ENCODE peak calls at places on chromosomes 7 and 10, in eight cellular contexts. X is fibroblast of mammary gland, S is heart right ventricle, T is left ventricle myocardium inferior, U is IMR-90, L is hepatocyte, W is right atrium auricular region, H is AG09309. K is an unnamed sample.

GRCh38 chr7:130917669-130918128 is 183.7 kb upstream of the KLF14 start:
- DNase-seq in X (peak), S (no peak), T (no peak), U (peak), L (no peak), W (no peak), H (no peak), K (no peak)

GRCh38 chr7:108347616-108348015 is 108.6 kb downstream of the NRCAM start:
- DNase-seq in X (peak), S (no peak), T (no peak), U (peak), L (peak), W (no peak), H (peak), K (no peak)

GRCh38 chr7:104906032-104906431 is 108.0 kb upstream of the KMT2E start:
- DNase-seq in X (no peak), S (no peak), T (no peak), U (no peak), L (no peak), W (no peak), H (no peak), K (no peak)

GRCh38 chr7:97731736-97732370 is at the start of gene TAC1:
- DNase-seq in X (peak), S (no peak), T (no peak), U (no peak), L (peak), W (no peak), H (no peak), K (no peak)

GRCh38 chr7:31320675-31321074 is 19.9 kb downstream of the NEUROD6 start:
- DNase-seq in X (no peak), S (no peak), T (no peak), U (no peak), L (no peak), W (no peak), H (no peak), K (no peak)

GRCh38 chr7:1247527-1248041 is 14.9 kb downstream of the UNCX start:
- DNase-seq in X (no peak), S (no peak), T (no peak), U (no peak), L (no peak), W (no peak), H (no peak), K (no peak)

GRCh38 chr10:98411768-98412167 is 3.2 kb downstream of the PYROXD2 start:
- DNase-seq in X (no peak), S (no peak), T (no peak), U (peak), L (no peak), W (no peak), H (no peak), K (no peak)

GRCh38 chr10:113480828-113481502 is 71.9 kb upstream of the HABP2 start:
- DNase-seq in X (no peak), S (no peak), T (no peak), U (no peak), L (no peak), W (no peak), H (no peak), K (no peak)

GRCh38 chr7:55255501-55256445 is 109.4 kb upstream of the LANCL2 start:
- DNase-seq in X (peak), S (peak), T (peak), U (peak), L (peak), W (peak), H (no peak), K (peak)

GRCh38 chr7:131557521-131558385 is 1.3 kb upstream of the PODXL start:
- DNase-seq in X (no peak), S (peak), T (peak), U (no peak), L (peak), W (no peak), H (no peak), K (no peak)

GRCh38 chr10:114782666-114783065 is 38.9 kb upstream of the FHIP2A start:
- DNase-seq in X (no peak), S (no peak), T (no peak), U (no peak), L (no peak), W (no peak), H (no peak), K (no peak)

GRCh38 chr10:131206136-131206995 is 105.2 kb downstream of the TCERG1L start:
- DNase-seq in X (no peak), S (no peak), T (no peak), U (no peak), L (no peak), W (no peak), H (no peak), K (no peak)

GRCh38 chr10:35027567-35027966 is 62.6 kb downstream of the CUL2 start:
- DNase-seq in X (peak), S (no peak), T (no peak), U (peak), L (no peak), W (no peak), H (no peak), K (no peak)

GRCh38 chr10:5858811-5859210 is 30.9 kb downstream of the ANKRD16 start:
- DNase-seq in X (no peak), S (no peak), T (no peak), U (no peak), L (no peak), W (no peak), H (no peak), K (no peak)

GRCh38 chr10:31586708-31587107 is 267.7 kb downstream of the ZEB1 start:
- DNase-seq in X (no peak), S (peak), T (no peak), U (no peak), L (no peak), W (no peak), H (no peak), K (no peak)

GRCh38 chr7:4670791-4671190 is 11.3 kb upstream of the FOXK1 start:
- DNase-seq in X (no peak), S (no peak), T (no peak), U (no peak), L (no peak), W (no peak), H (no peak), K (no peak)

GRCh38 chr7:18770852-18771251 is 275.3 kb downstream of the HDAC9 start:
- DNase-seq in X (peak), S (no peak), T (no peak), U (no peak), L (no peak), W (no peak), H (no peak), K (peak)

GRCh38 chr10:79944428-79945395 is 4.2 kb downstream of the SFTPD start:
- DNase-seq in X (no peak), S (no peak), T (no peak), U (no peak), L (no peak), W (peak), H (no peak), K (no peak)

GRCh38 chr10:60044221-60044620 is 137.9 kb upstream of the CCDC6 start:
- DNase-seq in X (peak), S (no peak), T (no peak), U (peak), L (no peak), W (no peak), H (peak), K (no peak)

GRCh38 chr7:101859411-101860106 is 42.1 kb downstream of the CUX1 start:
- DNase-seq in X (peak), S (no peak), T (no peak), U (no peak), L (no peak), W (no peak), H (peak), K (no peak)

GRCh38 chr7:112152186-112152585 is 54.0 kb downstream of the DOCK4 start:
- DNase-seq in X (peak), S (no peak), T (no peak), U (no peak), L (no peak), W (no peak), H (no peak), K (no peak)

GRCh38 chr7:156176039-156176438 is 363.8 kb upstream of the SHH start:
- DNase-seq in X (no peak), S (no peak), T (no peak), U (no peak), L (no peak), W (peak), H (no peak), K (no peak)

GRCh38 chr10:22369433-22370072 is 24.3 kb downstream of the SPAG6 start:
- DNase-seq in X (peak), S (no peak), T (no peak), U (peak), L (no peak), W (no peak), H (no peak), K (no peak)

GRCh38 chr10:60426425-60426824 is 36.8 kb upstream of the ANK3 start:
- DNase-seq in X (peak), S (no peak), T (no peak), U (peak), L (no peak), W (no peak), H (peak), K (no peak)

GRCh38 chr10:8174762-8175161 is 120.3 kb downstream of the GATA3 start:
- DNase-seq in X (no peak), S (no peak), T (no peak), U (no peak), L (no peak), W (no peak), H (no peak), K (no peak)

GRCh38 chr10:73625004-73625883 is 16.0 kb downstream of the MYOZ1 start:
- DNase-seq in X (peak), S (no peak), T (peak), U (peak), L (peak), W (no peak), H (no peak), K (peak)

DNA sequence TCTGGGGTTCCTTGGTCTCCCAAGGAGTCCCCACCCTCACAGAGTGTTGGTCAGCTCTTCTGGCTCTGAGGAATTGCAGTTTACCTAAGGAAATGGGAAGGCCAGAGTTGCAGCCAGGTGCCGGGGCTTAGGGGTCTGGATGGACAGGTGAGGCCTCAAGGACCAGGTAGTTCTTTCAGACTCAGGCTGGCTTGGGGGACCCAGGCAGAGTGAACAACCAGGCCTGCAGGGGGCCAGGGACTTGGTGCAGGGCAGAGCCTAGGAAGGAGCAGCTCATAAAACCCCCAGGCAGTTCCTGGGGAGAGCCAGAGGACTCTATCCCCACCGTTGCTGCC is 9.3 kb upstream of the OPN4 start:
- DNase-seq in X (no peak), S (no peak), T (no peak), U (no peak), L (no peak), W (no peak), H (no peak), K (no peak)
- H3K4me3 ChIP-seq in X (no peak), S (no peak), T (no peak), U (no peak), L (no peak), W (no peak), H (no peak), K (no peak)

DNA sequence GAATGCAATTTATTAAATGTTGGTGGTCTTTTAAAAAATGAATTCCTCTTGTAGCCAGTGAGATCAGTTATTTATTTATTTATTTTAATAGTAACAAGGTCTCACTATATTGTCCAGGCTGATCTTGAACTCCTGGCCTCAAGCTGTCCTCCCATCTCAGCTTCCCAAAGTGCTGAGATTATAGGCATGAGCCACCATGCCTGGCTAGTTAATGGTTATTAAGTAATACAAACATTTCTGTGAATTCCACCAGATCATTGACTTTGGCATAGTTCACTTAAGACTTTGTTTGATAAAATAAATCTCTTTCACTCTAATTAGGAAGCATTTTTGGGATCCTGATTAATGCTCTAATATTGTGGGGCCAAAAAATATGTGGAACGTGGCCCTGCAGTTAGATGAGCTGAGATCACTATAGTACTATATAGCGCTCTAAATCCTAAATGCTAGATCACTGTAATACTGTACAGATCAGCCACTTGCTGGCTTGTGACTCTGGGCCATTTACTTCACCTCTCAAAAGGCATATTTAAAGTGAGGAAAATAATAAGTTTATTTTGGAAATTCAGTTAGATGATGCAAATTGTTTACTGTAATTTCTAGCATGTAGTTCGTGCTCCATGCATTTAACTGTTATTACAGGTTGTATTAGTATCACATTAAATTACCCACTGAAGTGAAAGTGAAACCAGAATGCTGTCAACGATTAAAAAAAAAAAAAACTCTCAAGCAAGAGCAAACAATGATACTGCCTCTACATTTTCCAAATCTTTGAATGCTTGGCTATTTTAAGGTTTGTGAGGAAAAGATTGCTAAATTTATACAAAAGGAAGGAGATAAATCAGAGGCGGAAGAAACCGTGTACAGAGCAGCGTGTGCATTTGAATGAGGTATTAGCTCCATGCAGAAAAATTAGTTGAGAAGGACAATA is 15.9 kb upstream of the FAS start:
- DNase-seq in X (peak), S (no peak), T (no peak), U (peak), L (no peak), W (no peak), H (no peak), K (no peak)
- H3K4me3 ChIP-seq in X (peak), S (peak), T (peak), U (peak), L (no peak), W (peak), H (peak), K (peak)

GRCh38 chr7:106111671-106112117 is 418 bp downstream of the SYPL1 start:
- DNase-seq in X (peak), S (peak), T (peak), U (no peak), L (peak), W (peak), H (no peak), K (peak)

GRCh38 chr7:106108988-106109387 is 3.1 kb downstream of the SYPL1 start:
- DNase-seq in X (peak), S (no peak), T (no peak), U (no peak), L (no peak), W (no peak), H (no peak), K (no peak)

GRCh38 chr7:106110238-106110560 is 1.9 kb downstream of the SYPL1 start:
- DNase-seq in X (no peak), S (no peak), T (no peak), U (no peak), L (no peak), W (no peak), H (no peak), K (peak)

GRCh38 chr7:106110885-106111670 is 1.0 kb downstream of the SYPL1 start:
- DNase-seq in X (peak), S (no peak), T (no peak), U (no peak), L (no peak), W (no peak), H (no peak), K (no peak)

DNA sequence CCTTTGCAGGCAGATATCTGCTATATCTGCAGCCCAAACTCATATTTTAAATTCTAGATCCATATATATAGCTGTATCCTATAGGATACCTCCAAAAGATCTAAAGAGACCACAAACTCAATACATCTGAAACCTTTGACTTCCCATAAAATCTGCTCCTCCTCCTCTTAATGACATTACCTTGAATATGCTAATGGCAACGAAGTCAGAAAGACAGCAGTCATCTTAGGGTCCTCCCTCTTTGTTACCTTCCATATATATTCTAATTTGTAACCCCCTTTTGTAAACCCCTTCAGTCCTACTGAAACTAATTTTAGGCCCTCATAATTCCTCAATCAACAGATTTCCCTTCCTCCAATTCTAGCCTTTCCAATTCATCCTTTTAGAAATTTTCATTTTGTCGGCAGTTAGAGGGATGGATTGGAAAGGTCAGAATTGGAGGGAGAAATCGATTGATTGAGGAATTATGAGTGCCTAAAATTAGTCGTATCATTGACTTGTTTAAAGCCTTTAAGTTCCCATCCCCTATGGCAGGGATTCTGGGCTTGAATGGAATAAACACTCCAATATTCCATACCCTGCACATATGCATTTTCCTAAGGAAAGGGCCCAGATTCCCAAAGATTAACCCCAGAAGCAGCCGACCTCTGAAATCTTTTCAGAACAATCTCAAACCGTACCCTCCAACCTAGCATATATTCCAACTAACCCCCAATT is 2.4 kb downstream of the SYPL1 start:
- DNase-seq in X (no peak), S (no peak), T (no peak), U (no peak), L (no peak), W (no peak), H (no peak), K (no peak)
- H3K4me3 ChIP-seq in X (no peak), S (peak), T (peak), U (no peak), L (no peak), W (no peak), H (no peak), K (no peak)

DNA sequence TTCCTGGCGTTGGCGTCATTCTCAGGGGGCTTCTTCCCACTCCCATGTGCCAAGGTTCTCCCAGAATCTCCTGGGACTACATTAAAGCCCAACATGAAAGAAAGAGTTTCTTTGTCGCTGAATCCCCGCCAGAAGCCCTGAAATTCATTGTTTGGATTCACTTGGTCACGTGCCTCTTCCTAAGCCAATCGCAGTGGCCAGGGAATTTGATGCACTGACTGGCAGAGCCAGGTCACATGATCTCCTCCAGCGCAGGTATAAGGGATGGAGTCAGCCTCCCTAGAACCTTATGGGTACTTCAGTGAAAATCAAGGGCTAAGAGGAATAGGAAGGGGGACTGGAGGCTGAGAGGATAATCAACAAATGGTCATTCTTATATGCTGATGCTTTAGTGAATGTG is 101.3 kb downstream of the RPS24 start:
- DNase-seq in X (no peak), S (no peak), T (no peak), U (no peak), L (no peak), W (no peak), H (no peak), K (no peak)
- H3K4me3 ChIP-seq in X (no peak), S (no peak), T (no peak), U (no peak), L (no peak), W (no peak), H (no peak), K (no peak)

K was measured in SJSA1.